ENCODE peak calls at places on chromosome 21, in four cellular contexts. B, H, A and E are unnamed samples.

GRCh38 chr21:34278451-34278850 is 85.4 kb upstream of the KCNE2 start:
- DNase-seq in H (no peak), B (no peak), A (no peak), E (no peak)

GRCh38 chr21:37654596-37654995 is 261.7 kb downstream of the KCNJ6 start:
- DNase-seq in H (no peak), B (no peak), A (no peak), E (no peak)

GRCh38 chr21:26591543-26591942 is 18.5 kb upstream of the CYYR1 start:
- DNase-seq in A (no peak), B (no peak), H (no peak), E (no peak)

GRCh38 chr21:41216486-41216885 is 48.5 kb downstream of the BACE2 start:
- DNase-seq in A (no peak), H (no peak), B (no peak), E (no peak)

GRCh38 chr21:41507521-41508414 is at the start of gene TMPRSS2:
- DNase-seq in H (no peak), B (no peak), A (no peak), E (no peak)

GRCh38 chr21:42056468-42056867 is 14.6 kb upstream of the UMODL1 start:
- DNase-seq in H (no peak), A (no peak), B (no peak), E (no peak)

GRCh38 chr21:39527664-39528381 is 76.1 kb downstream of the SH3BGR start:
- DNase-seq in A (no peak), B (no peak), H (no peak), E (peak)

GRCh38 chr21:26169611-26170470 is 729 bp downstream of the APP start:
- DNase-seq in B (no peak), A (no peak), H (no peak), E (no peak)

GRCh38 chr21:41247976-41248545 is 68.5 kb upstream of the FAM3B start:
- DNase-seq in H (no peak), A (no peak), B (no peak), E (no peak)

GRCh38 chr21:24007592-24007991 is 1599.7 kb downstream of the MRPL39 start:
- DNase-seq in B (no peak), A (no peak), H (no peak), E (no peak)

GRCh38 chr21:42698730-42699129 is 45.3 kb downstream of the PDE9A start:
- DNase-seq in A (no peak), B (no peak), H (no peak), E (no peak)

GRCh38 chr21:26948194-26948593 is 18.7 kb downstream of the ADAMTS5 start:
- DNase-seq in B (no peak), H (no peak), A (no peak), E (no peak)

GRCh38 chr21:37861561-37861960 is 54.7 kb downstream of the KCNJ6 start:
- DNase-seq in B (no peak), A (no peak), H (no peak), E (no peak)

GRCh38 chr21:14737922-14738321 is 191.8 kb upstream of the SAMSN1 start:
- DNase-seq in A (peak), B (no peak), H (no peak), E (peak)

GRCh38 chr21:32334980-32335471 is 36.4 kb downstream of the MRAP start:
- DNase-seq in A (no peak), H (no peak), B (no peak), E (no peak)

GRCh38 chr21:22223385-22223784 is 1225.2 kb downstream of the NCAM2 start:
- DNase-seq in A (no peak), B (no peak), H (peak), E (no peak)

GRCh38 chr21:15793547-15794235 is 63.9 kb downstream of the USP25 start:
- DNase-seq in H (no peak), A (no peak), B (no peak), E (no peak)

GRCh38 chr21:39587376-39587775 is 25.4 kb upstream of the B3GALT5 start:
- DNase-seq in H (no peak), A (no peak), B (no peak), E (no peak)

GRCh38 chr21:42187976-42188653 is 30.8 kb upstream of the ABCG1 start:
- DNase-seq in A (no peak), H (peak), B (no peak), E (no peak)

GRCh38 chr21:41133896-41134522 is 34.0 kb upstream of the BACE2 start:
- DNase-seq in B (no peak), A (peak), H (no peak), E (peak)

GRCh38 chr21:31347435-31348032 is 3.5 kb upstream of the TIAM1 start:
- DNase-seq in B (no peak), A (peak), H (no peak), E (peak)

GRCh38 chr21:41761211-41762181 is 5.4 kb downstream of the RIPK4 start:
- DNase-seq in H (no peak), A (no peak), B (no peak), E (peak)

GRCh38 chr21:41786521-41786987 is 19.7 kb upstream of the RIPK4 start:
- DNase-seq in H (no peak), B (no peak), A (no peak), E (no peak)

GRCh38 chr21:26743524-26743923 is 101.7 kb downstream of the ADAMTS1 start:
- DNase-seq in A (no peak), B (no peak), H (no peak), E (no peak)

GRCh38 chr21:38888956-38889605 is 83.4 kb downstream of the ETS2 start:
- DNase-seq in A (no peak), H (no peak), B (no peak), E (no peak)

GRCh38 chr21:38910390-38911008 is 104.8 kb downstream of the ETS2 start:
- DNase-seq in B (no peak), A (no peak), H (no peak), E (no peak)

GRCh38 chr21:32445101-32445500 is 32.6 kb downstream of the EVA1C start:
- DNase-seq in A (no peak), B (no peak), H (no peak), E (no peak)

GRCh38 chr21:39444406-39445145 is 1.0 kb downstream of the LCA5L start:
- DNase-seq in B (no peak), H (no peak), A (peak), E (no peak)

GRCh38 chr21:31222142-31222541 is 121.9 kb downstream of the TIAM1 start:
- DNase-seq in A (no peak), H (no peak), B (no peak), E (no peak)

GRCh38 chr21:29656504-29657227 is 283.1 kb downstream of the GRIK1 start:
- DNase-seq in A (peak), H (no peak), B (no peak), E (no peak)

GRCh38 chr21:38170283-38170682 is 86.5 kb upstream of the KCNJ15 start:
- DNase-seq in A (no peak), H (no peak), B (peak), E (no peak)

GRCh38 chr21:41579692-41580091 is 71.7 kb upstream of the TMPRSS2 start:
- DNase-seq in H (no peak), A (no peak), B (no peak), E (no peak)

GRCh38 chr21:17925900-17926299 is 106.7 kb upstream of the C21orf91 start:
- DNase-seq in B (no peak), H (no peak), A (no peak), E (peak)

GRCh38 chr21:46151261-46151988 is 4.0 kb downstream of the FTCD start:
- DNase-seq in A (no peak), B (no peak), H (no peak), E (no peak)
- TF ChIP-seq HDAC6 in A (no peak), B (no peak), H (no peak), E (no peak)

GRCh38 chr21:16911166-16911607 is 601.7 kb upstream of the CXADR start:
- DNase-seq in B (no peak), A (no peak), H (no peak), E (no peak)

GRCh38 chr21:16908087-16908486 is 604.8 kb upstream of the CXADR start:
- DNase-seq in B (no peak), A (no peak), H (no peak), E (no peak)

GRCh38 chr21:16910435-16911165 is 602.2 kb upstream of the CXADR start:
- DNase-seq in H (no peak), A (no peak), B (no peak), E (no peak)

GRCh38 chr21:16913010-16913409 is 599.8 kb upstream of the CXADR start:
- DNase-seq in B (peak), H (no peak), A (no peak), E (no peak)

GRCh38 chr21:16912075-16912474 is 600.8 kb upstream of the CXADR start:
- DNase-seq in B (no peak), H (no peak), A (no peak), E (no peak)
- TF ChIP-seq HDAC6 in B (no peak), H (no peak), A (no peak), E (no peak)

GRCh38 chr21:45543710-45544448 is 1.6 kb upstream of the SLC19A1 start:
- DNase-seq in A (no peak), H (no peak), B (no peak), E (no peak)

GRCh38 chr21:45541221-45542039 is 810 bp downstream of the SLC19A1 start:
- DNase-seq in H (no peak), B (no peak), A (peak), E (no peak)

GRCh38 chr21:45543371-45543709 is 1.1 kb upstream of the SLC19A1 start:
- DNase-seq in A (no peak), H (no peak), B (no peak), E (no peak)

GRCh38 chr21:45542667-45543370 is 579 bp upstream of the SLC19A1 start:
- DNase-seq in A (no peak), H (no peak), B (no peak), E (no peak)

DNA sequence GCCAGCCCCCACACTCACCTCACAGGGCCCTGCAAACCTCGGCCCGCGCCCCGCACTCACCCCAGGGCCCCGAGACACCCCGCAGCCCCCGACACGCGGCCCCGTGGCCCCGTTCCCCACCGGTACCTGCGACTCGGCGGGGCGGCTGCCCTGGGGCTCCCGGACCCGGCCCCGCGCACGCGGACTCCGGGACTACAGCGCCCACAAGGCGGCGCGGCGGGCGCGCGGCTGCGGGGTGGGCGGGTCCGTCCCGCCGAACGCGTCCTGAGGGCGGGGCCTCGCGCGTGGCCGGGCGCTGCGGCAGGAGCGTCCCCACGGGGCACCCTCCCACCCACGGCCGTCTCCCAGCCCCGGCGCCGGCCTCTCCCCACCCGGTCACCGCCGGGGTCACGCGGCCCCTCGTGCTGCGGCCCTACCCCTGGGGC is at the start of gene SLC19A1:
- DNase-seq in H (no peak), B (no peak), A (peak), E (no peak)
- TF ChIP-seq HDAC6 in H (no peak), B (no peak), A (no peak), E (no peak)

GRCh38 chr21:35323947-35324346 is 274.8 kb upstream of the RUNX1 start:
- DNase-seq in B (no peak), A (no peak), H (no peak), E (no peak)
- TF ChIP-seq HDAC6 in B (no peak), A (no peak), H (no peak), E (no peak)

GRCh38 chr21:28113718-28114117 is 879.0 kb downstream of the LTN1 start:
- DNase-seq in H (no peak), B (no peak), A (no peak), E (no peak)

GRCh38 chr21:28124541-28124940 is 868.1 kb downstream of the LTN1 start:
- DNase-seq in A (no peak), B (no peak), H (no peak), E (no peak)

GRCh38 chr21:28118570-28118969 is 874.1 kb downstream of the LTN1 start:
- DNase-seq in H (no peak), B (no peak), A (no peak), E (no peak)
- TF ChIP-seq HDAC6 in H (no peak), B (no peak), A (no peak), E (no peak)

DNA sequence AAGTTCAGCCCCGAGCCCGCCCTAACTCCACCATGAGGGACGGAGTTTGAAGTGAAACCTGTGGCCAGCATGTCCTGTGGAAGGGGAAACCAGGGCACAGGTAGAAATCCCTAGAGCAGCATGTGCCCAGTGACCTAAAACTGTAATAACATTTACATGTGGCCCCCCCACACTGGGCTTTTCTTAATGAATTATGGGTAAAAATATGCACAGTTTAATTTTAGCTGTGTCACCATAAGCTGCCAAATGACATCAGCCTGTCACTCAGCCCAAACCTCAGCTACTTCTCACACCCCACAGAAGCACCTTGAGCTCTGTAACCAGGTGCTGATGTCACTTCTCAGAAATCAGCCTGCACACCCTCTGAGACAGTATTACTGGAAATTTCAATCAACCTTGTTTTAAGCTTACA is 50.0 kb upstream of the SLC19A1 start:
- DNase-seq in A (peak), B (no peak), H (peak), E (no peak)
- TF ChIP-seq HDAC6 in A (no peak), B (no peak), H (no peak), E (no peak)

DNA sequence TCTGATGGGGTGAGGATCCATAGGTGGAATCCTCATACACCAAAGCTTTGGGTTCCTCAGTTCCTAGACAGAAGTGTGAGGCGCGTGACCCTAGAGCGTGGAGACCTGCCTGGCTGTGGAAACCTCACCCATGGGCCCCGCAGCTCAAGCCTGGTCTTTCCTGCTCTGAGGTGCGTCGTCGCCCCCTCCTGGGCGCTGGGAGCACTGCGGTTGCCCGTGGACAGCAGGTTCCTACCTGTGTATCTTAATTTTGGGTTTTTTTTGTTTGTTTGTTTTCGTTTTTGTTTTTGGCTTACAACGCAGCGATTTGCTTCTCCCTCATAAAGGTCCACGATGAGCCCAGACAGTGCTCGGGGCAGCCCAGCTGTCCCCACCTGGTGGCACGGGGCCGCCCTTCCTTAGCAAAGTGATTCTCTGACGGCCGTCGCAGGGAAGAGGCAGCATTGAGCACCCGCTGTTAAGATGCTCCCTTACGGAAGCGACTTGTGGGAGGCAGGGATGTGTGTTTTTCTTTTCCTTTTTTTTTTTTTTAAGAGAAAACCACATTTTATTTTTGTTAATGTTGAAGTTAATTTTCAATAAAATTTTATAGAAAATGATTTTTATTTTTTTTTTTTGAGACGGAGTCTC is 36.5 kb upstream of the TRAPPC10 start:
- DNase-seq in H (peak), B (no peak), A (peak), E (peak)
- TF ChIP-seq HDAC6 in H (no peak), B (no peak), A (no peak), E (no peak)

GRCh38 chr21:25103500-25104207 is 503.6 kb downstream of the MRPL39 start:
- DNase-seq in B (no peak), A (no peak), H (no peak), E (no peak)

GRCh38 chr21:25107708-25108107 is 499.6 kb downstream of the MRPL39 start:
- DNase-seq in B (peak), H (no peak), A (no peak), E (no peak)
- TF ChIP-seq HDAC6 in B (no peak), H (no peak), A (no peak), E (no peak)